ENCODE peak calls at places on chromosomes 5 and 9, in four cellular contexts. One of them, this sample, is unnamed.

GRCh38 chr9:108041551-108041950 is 552.0 kb upstream of the KLF4 start:
- DNase-seq in ureter: no peak
- DNase-seq in substantia nigra: no peak
- DNase-seq in KBM-7: no peak
- DNase-seq in this sample: no peak

GRCh38 chr9:18109670-18110069 is 364.3 kb upstream of the ADAMTSL1 start:
- DNase-seq in substantia nigra: no peak
- DNase-seq in KBM-7: no peak
- DNase-seq in ureter: no peak
- DNase-seq in this sample: no peak

GRCh38 chr5:157464518-157465171 is 4.6 kb downstream of the NIPAL4 start:
- DNase-seq in KBM-7: peak
- DNase-seq in ureter: peak
- DNase-seq in substantia nigra: no peak
- DNase-seq in this sample: no peak

GRCh38 chr5:82331557-82331956 is 53.4 kb upstream of the RPS23 start:
- DNase-seq in substantia nigra: no peak
- DNase-seq in ureter: no peak
- DNase-seq in KBM-7: no peak
- DNase-seq in this sample: no peak

GRCh38 chr5:124658867-124659557 is 87.4 kb downstream of the ZNF608 start:
- DNase-seq in ureter: no peak
- DNase-seq in KBM-7: peak
- DNase-seq in substantia nigra: no peak
- DNase-seq in this sample: no peak

GRCh38 chr9:135592331-135592590 is 30.7 kb downstream of the PAEP start:
- DNase-seq in KBM-7: no peak
- DNase-seq in ureter: no peak
- DNase-seq in substantia nigra: no peak
- DNase-seq in this sample: no peak

GRCh38 chr9:27471789-27472585 is 52.1 kb upstream of the IFNK start:
- DNase-seq in substantia nigra: no peak
- DNase-seq in KBM-7: peak
- DNase-seq in ureter: no peak
- DNase-seq in this sample: peak

GRCh38 chr9:123360161-123361085 is 4.4 kb downstream of the CRB2 start:
- DNase-seq in substantia nigra: no peak
- DNase-seq in ureter: no peak
- DNase-seq in KBM-7: peak
- DNase-seq in this sample: peak

GRCh38 chr5:115936031-115936430 is 26.2 kb upstream of the LVRN start:
- DNase-seq in ureter: no peak
- DNase-seq in substantia nigra: no peak
- DNase-seq in KBM-7: no peak
- DNase-seq in this sample: no peak

GRCh38 chr5:53069626-53070025 is 39.9 kb downstream of the MOCS2 start:
- DNase-seq in ureter: no peak
- DNase-seq in KBM-7: no peak
- DNase-seq in substantia nigra: no peak
- DNase-seq in this sample: no peak

GRCh38 chr5:68347549-68347948 is 132.0 kb downstream of the PIK3R1 start:
- DNase-seq in ureter: no peak
- DNase-seq in KBM-7: peak
- DNase-seq in substantia nigra: no peak
- DNase-seq in this sample: no peak

This sample was measured in globus pallidus.